ENCODE peak calls at places on chromosome 18, in four cellular contexts. One of them, this sample, is unnamed.
A peak's percentile ranks its signal among the peaks of the same experiment; 100 is the strongest.

GRCh38 chr18:39909706-39910105 is 2045.3 kb upstream of the PIK3C3 start:
- DNase-seq in fibroblast of lung: peak; percentile 1
- DNase-seq in ovary: no peak
- DNase-seq in adrenal gland: no peak
- DNase-seq in this sample: no peak

GRCh38 chr18:32072321-32072720 is 19.4 kb upstream of the RNF138 start:
- DNase-seq in ovary: no peak
- DNase-seq in fibroblast of lung: no peak
- DNase-seq in adrenal gland: no peak
- DNase-seq in this sample: no peak

GRCh38 chr18:13500891-13501887 is 225.2 kb downstream of the FAM210A start:
- DNase-seq in adrenal gland: peak; percentile 68
- DNase-seq in fibroblast of lung: peak; percentile 95
- DNase-seq in ovary: peak; percentile 47
- DNase-seq in this sample: no peak

GRCh38 chr18:49725809-49726514 is 87.4 kb downstream of the ACAA2 start:
- DNase-seq in fibroblast of lung: peak; percentile 100
- DNase-seq in ovary: peak; percentile 60
- DNase-seq in adrenal gland: peak; percentile 30
- DNase-seq in this sample: no peak

GRCh38 chr18:58838165-58838860 is 26.4 kb upstream of the ZNF532 start:
- DNase-seq in fibroblast of lung: no peak
- DNase-seq in ovary: no peak
- DNase-seq in adrenal gland: no peak
- DNase-seq in this sample: no peak

GRCh38 chr18:42892181-42892580 is 223.3 kb downstream of the RIT2 start:
- DNase-seq in ovary: no peak
- DNase-seq in adrenal gland: no peak
- DNase-seq in fibroblast of lung: no peak
- DNase-seq in this sample: no peak

GRCh38 chr18:75215663-75216062 is 5.1 kb downstream of the TSHZ1 start:
- DNase-seq in fibroblast of lung: no peak
- DNase-seq in ovary: no peak
- DNase-seq in adrenal gland: no peak
- DNase-seq in this sample: no peak

GRCh38 chr18:68449292-68449691 is 265.6 kb downstream of the TMX3 start:
- DNase-seq in adrenal gland: no peak
- DNase-seq in fibroblast of lung: peak; percentile 96
- DNase-seq in ovary: no peak
- DNase-seq in this sample: no peak

GRCh38 chr18:44927127-44927849 is 246.6 kb downstream of the SETBP1 start:
- DNase-seq in ovary: no peak
- DNase-seq in fibroblast of lung: no peak
- DNase-seq in adrenal gland: no peak
- DNase-seq in this sample: no peak

GRCh38 chr18:6614952-6615351 is 114.6 kb upstream of the ARHGAP28 start:
- DNase-seq in adrenal gland: no peak
- DNase-seq in ovary: no peak
- DNase-seq in fibroblast of lung: no peak
- DNase-seq in this sample: no peak

GRCh38 chr18:23542471-23542870 is 39.2 kb downstream of the RMC1 start:
- DNase-seq in fibroblast of lung: peak; percentile 74
- DNase-seq in ovary: no peak
- DNase-seq in adrenal gland: no peak
- DNase-seq in this sample: no peak

GRCh38 chr18:23701017-23701416 is 11.8 kb downstream of the LAMA3 start:
- DNase-seq in adrenal gland: no peak
- DNase-seq in ovary: no peak
- DNase-seq in fibroblast of lung: no peak
- DNase-seq in this sample: no peak

GRCh38 chr18:73407506-73407905 is 539.7 kb upstream of the NETO1 start:
- DNase-seq in fibroblast of lung: peak; percentile 9
- DNase-seq in adrenal gland: no peak
- DNase-seq in ovary: no peak
- DNase-seq in this sample: no peak

GRCh38 chr18:62379051-62379450 is 53.9 kb downstream of the TNFRSF11A start:
- DNase-seq in fibroblast of lung: peak; percentile 17
- DNase-seq in adrenal gland: no peak
- DNase-seq in ovary: no peak
- DNase-seq in this sample: no peak

GRCh38 chr18:5604778-5605177 is 61.0 kb upstream of the EPB41L3 start:
- DNase-seq in adrenal gland: no peak
- DNase-seq in fibroblast of lung: no peak
- DNase-seq in ovary: no peak
- DNase-seq in this sample: no peak

GRCh38 chr18:36818652-36819051 is 10.2 kb downstream of the TPGS2 start:
- DNase-seq in fibroblast of lung: no peak
- DNase-seq in adrenal gland: no peak
- DNase-seq in ovary: no peak
- DNase-seq in this sample: no peak

GRCh38 chr18:3115430-3116025 is 102.6 kb upstream of the LPIN2 start:
- DNase-seq in fibroblast of lung: no peak
- DNase-seq in adrenal gland: no peak
- DNase-seq in ovary: no peak
- DNase-seq in this sample: no peak

GRCh38 chr18:23881778-23882177 is 132.8 kb upstream of the TTC39C start:
- DNase-seq in fibroblast of lung: no peak
- DNase-seq in adrenal gland: no peak
- DNase-seq in ovary: no peak
- DNase-seq in this sample: no peak

GRCh38 chr18:25187582-25188291 is 164.2 kb downstream of the ZNF521 start:
- DNase-seq in fibroblast of lung: no peak
- DNase-seq in adrenal gland: no peak
- DNase-seq in ovary: no peak
- DNase-seq in this sample: no peak

GRCh38 chr18:63869374-63869773 is 18.1 kb upstream of the SERPINB2 start:
- DNase-seq in adrenal gland: no peak
- DNase-seq in ovary: no peak
- DNase-seq in fibroblast of lung: peak; percentile 17
- DNase-seq in this sample: no peak

GRCh38 chr18:49778826-49779465 is 34.4 kb downstream of the ACAA2 start:
- DNase-seq in ovary: no peak
- DNase-seq in fibroblast of lung: peak; percentile 13
- DNase-seq in adrenal gland: no peak
- DNase-seq in this sample: no peak

GRCh38 chr18:13401404-13401803 is 182.8 kb downstream of the LDLRAD4 start:
- DNase-seq in adrenal gland: no peak
- DNase-seq in fibroblast of lung: no peak
- DNase-seq in ovary: no peak
- DNase-seq in this sample: no peak

GRCh38 chr18:51614967-51615571 is 417.6 kb upstream of the MEX3C start:
- DNase-seq in fibroblast of lung: peak; percentile 26
- DNase-seq in adrenal gland: no peak
- DNase-seq in ovary: peak; percentile 33
- DNase-seq in this sample: no peak

GRCh38 chr18:8730080-8730827 is 24.9 kb downstream of the MTCL1 start:
- DNase-seq in adrenal gland: peak; percentile 79
- DNase-seq in fibroblast of lung: peak; percentile 96
- DNase-seq in ovary: peak; percentile 45
- DNase-seq in this sample: no peak

GRCh38 chr18:2087877-2088673 is 483.2 kb downstream of the METTL4 start:
- DNase-seq in adrenal gland: no peak
- DNase-seq in ovary: no peak
- DNase-seq in fibroblast of lung: no peak
- DNase-seq in this sample: no peak

GRCh38 chr18:21538230-21538629 is 62.3 kb downstream of the ESCO1 start:
- DNase-seq in fibroblast of lung: peak; percentile 10
- DNase-seq in adrenal gland: no peak
- DNase-seq in ovary: no peak
- DNase-seq in this sample: no peak
- H3K36me3 ChIP-seq in fibroblast of lung: no peaks in the 10 kb centered on the region
- H3K36me3 ChIP-seq in adrenal gland: no peaks in the 10 kb centered on the region
- H3K36me3 ChIP-seq in ovary: no peaks in the 10 kb centered on the region
- H3K36me3 ChIP-seq in this sample: peaks cover 54% of the 10 kb centered on the region

DNA sequence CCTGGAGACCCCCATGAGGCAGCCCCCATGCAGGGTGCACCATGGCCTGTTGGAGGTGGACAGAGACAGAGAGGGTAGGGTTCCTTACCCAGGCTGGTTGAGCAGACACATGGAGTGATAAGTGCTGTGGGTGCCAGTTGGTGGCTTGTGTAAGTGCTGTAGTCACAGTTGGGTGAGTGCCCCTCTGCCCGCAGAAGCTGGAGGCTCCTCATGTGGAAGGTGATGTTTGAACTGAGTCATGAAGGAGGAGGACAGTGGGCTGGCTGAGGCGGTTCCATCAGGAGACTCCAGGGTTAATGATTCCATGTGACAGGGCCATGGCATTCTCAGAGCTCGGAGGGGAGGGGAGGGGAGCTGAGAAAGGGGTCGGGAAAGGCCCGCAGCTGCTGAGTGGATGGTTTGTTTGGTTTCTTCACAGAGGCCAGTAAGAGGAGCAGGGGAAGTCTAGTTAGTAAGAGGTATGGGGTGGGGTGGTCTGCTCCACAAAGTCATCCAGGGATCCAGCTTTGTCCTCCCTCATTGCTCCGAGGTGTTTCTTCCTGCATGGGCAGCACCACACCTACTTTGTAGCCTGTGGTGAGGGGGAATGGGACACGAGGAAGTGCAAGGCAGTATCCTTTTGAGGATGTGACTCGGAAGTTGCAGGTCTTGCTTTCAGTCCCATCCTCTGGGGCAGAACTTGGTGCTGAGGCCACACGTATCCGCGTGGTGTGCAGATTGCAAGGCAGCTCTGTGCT is 13.6 kb downstream of the IMPA2 start:
- DNase-seq in adrenal gland: no peak
- DNase-seq in ovary: no peak
- DNase-seq in fibroblast of lung: peak; percentile 21
- DNase-seq in this sample: no peak
- H3K4me3 ChIP-seq in adrenal gland: no peak overlapping the region
- H3K4me3 ChIP-seq in ovary: no peak overlapping the region
- H3K4me3 ChIP-seq in fibroblast of lung: no peak overlapping the region
- H3K4me3 ChIP-seq in this sample: no peak overlapping the region

DNA sequence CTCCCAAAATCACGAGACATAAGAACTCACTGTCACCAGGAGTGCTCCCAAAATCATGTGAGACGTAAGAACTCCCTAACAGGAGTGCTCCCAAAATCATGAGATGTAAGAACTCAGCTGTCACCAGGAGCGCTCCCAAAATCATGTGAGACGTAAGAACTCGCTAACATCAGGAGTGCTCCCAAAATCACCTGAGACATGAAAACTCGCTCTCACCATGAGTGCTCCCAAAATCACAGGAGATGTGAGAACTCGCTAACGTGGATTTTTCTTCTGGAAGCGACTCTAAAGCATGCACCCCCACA is 53.1 kb downstream of the CTDP1 start:
- DNase-seq in fibroblast of lung: no peak
- DNase-seq in ovary: no peak
- DNase-seq in adrenal gland: no peak
- DNase-seq in this sample: no peak
- H3K36me3 ChIP-seq in fibroblast of lung: peaks cover 35% of the 10 kb centered on the region
- H3K36me3 ChIP-seq in ovary: no peaks in the 10 kb centered on the region
- H3K36me3 ChIP-seq in adrenal gland: no peaks in the 10 kb centered on the region
- H3K36me3 ChIP-seq in this sample: peaks cover 92% of the 10 kb centered on the region

GRCh38 chr18:905307-905947 is 756 bp downstream of the ADCYAP1 start:
- DNase-seq in adrenal gland: no peak
- DNase-seq in ovary: no peak
- DNase-seq in fibroblast of lung: no peak
- DNase-seq in this sample: no peak

GRCh38 chr18:904135-905090 is at the start of gene ADCYAP1:
- DNase-seq in fibroblast of lung: peak; percentile 35
- DNase-seq in ovary: no peak
- DNase-seq in adrenal gland: no peak
- DNase-seq in this sample: no peak

GRCh38 chr18:906416-907170 is 1.9 kb downstream of the ADCYAP1 start:
- DNase-seq in fibroblast of lung: no peak
- DNase-seq in adrenal gland: no peak
- DNase-seq in ovary: no peak
- DNase-seq in this sample: no peak

GRCh38 chr18:907171-907879 is 2.7 kb downstream of the ADCYAP1 start:
- DNase-seq in fibroblast of lung: no peak
- DNase-seq in adrenal gland: no peak
- DNase-seq in ovary: no peak
- DNase-seq in this sample: no peak

DNA sequence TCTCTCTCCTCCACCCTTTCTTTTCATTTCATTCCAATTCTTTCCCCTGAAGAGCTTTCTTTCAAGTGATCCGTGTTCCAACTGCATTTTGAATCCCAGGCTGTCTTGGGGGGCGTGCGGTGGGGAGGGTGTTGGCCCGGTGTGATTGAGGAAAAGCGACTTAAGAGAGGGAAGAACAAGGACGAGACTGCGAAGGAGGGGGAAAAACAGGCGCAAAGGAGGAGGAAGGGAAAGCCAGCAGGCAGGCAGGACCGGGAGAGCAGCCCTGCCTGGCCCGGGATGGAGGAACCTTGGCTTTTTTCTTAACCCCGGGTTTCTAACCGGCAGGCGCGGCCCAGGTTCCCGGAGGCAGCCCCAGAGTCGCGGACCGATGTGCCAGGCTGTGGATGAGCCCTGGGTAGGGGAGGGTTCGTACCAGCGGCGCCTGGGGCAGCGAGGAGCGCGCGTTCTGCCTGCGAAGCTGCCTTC is 1.3 kb downstream of the ADCYAP1 start:
- DNase-seq in ovary: no peak
- DNase-seq in adrenal gland: no peak
- DNase-seq in fibroblast of lung: no peak
- DNase-seq in this sample: no peak
- H3K4me3 ChIP-seq in ovary: no peak overlapping the region
- H3K4me3 ChIP-seq in adrenal gland: no peak overlapping the region
- H3K4me3 ChIP-seq in fibroblast of lung: no peak overlapping the region
- H3K4me3 ChIP-seq in this sample: no peak overlapping the region

GRCh38 chr18:4586729-4587128 is 131.6 kb upstream of the DLGAP1 start:
- DNase-seq in ovary: no peak
- DNase-seq in adrenal gland: no peak
- DNase-seq in fibroblast of lung: no peak
- DNase-seq in this sample: no peak
- H3K36me3 ChIP-seq in ovary: no peaks in the 10 kb centered on the region
- H3K36me3 ChIP-seq in adrenal gland: no peaks in the 10 kb centered on the region
- H3K36me3 ChIP-seq in fibroblast of lung: no peaks in the 10 kb centered on the region
- H3K36me3 ChIP-seq in this sample: no peaks in the 10 kb centered on the region

GRCh38 chr18:79544386-79544963 is 135.1 kb upstream of the CTDP1 start:
- DNase-seq in ovary: no peak
- DNase-seq in fibroblast of lung: no peak
- DNase-seq in adrenal gland: no peak
- DNase-seq in this sample: no peak
- H3K4me3 ChIP-seq in ovary: no peak overlapping the region
- H3K4me3 ChIP-seq in fibroblast of lung: no peak overlapping the region
- H3K4me3 ChIP-seq in adrenal gland: no peak overlapping the region
- H3K4me3 ChIP-seq in this sample: no peak overlapping the region

GRCh38 chr18:34892379-34892778 is 148.8 kb upstream of the MAPRE2 start:
- DNase-seq in ovary: no peak
- DNase-seq in fibroblast of lung: no peak
- DNase-seq in adrenal gland: no peak
- DNase-seq in this sample: no peak
- H3K36me3 ChIP-seq in ovary: no peaks in the 10 kb centered on the region
- H3K36me3 ChIP-seq in fibroblast of lung: no peaks in the 10 kb centered on the region
- H3K36me3 ChIP-seq in adrenal gland: no peaks in the 10 kb centered on the region
- H3K36me3 ChIP-seq in this sample: no peaks in the 10 kb centered on the region

GRCh38 chr18:77099501-77100370 is 32.8 kb downstream of the MBP start:
- DNase-seq in adrenal gland: no peak
- DNase-seq in ovary: no peak
- DNase-seq in fibroblast of lung: no peak
- DNase-seq in this sample: peak; percentile 27
- H3K4me3 ChIP-seq in adrenal gland: no peak overlapping the region
- H3K4me3 ChIP-seq in ovary: no peak overlapping the region
- H3K4me3 ChIP-seq in fibroblast of lung: no peak overlapping the region
- H3K4me3 ChIP-seq in this sample: peak overlapping the region; percentile 38